ENCODE peak calls at places on chromosomes 7 and 10, in four cellular contexts. P, N, M and S are unnamed samples.

GRCh38 chr10:74081918-74082317 is 68.7 kb downstream of the AP3M1 start:
- DNase-seq in P (no peak), N (no peak), M (no peak), S (no peak)

GRCh38 chr7:25804154-25804553 is 347.8 kb upstream of the NFE2L3 start:
- DNase-seq in P (no peak), N (no peak), M (no peak), S (no peak)

GRCh38 chr7:116265881-116266280 is 55.5 kb downstream of the TES start:
- DNase-seq in P (no peak), N (no peak), M (no peak), S (no peak)

GRCh38 chr10:131580076-131580652 is 268.6 kb upstream of the TCERG1L start:
- DNase-seq in P (no peak), N (no peak), M (no peak), S (no peak)

GRCh38 chr10:72297281-72297967 is 23.7 kb downstream of the DDIT4 start:
- DNase-seq in P (peak; percentile 97), N (no peak), M (no peak), S (peak; percentile 87)

GRCh38 chr10:77835669-77836086 is 90.9 kb downstream of the DLG5 start:
- DNase-seq in P (no peak), N (no peak), M (no peak), S (no peak)

GRCh38 chr7:123647106-123647730 is 8.4 kb upstream of the LMOD2 start:
- DNase-seq in P (no peak), N (no peak), M (no peak), S (no peak)

GRCh38 chr10:12628153-12628552 is 278.8 kb downstream of the CAMK1D start:
- DNase-seq in P (no peak), N (no peak), M (no peak), S (no peak)

GRCh38 chr10:78481842-78482241 is 448.2 kb downstream of the RPS24 start:
- DNase-seq in P (no peak), N (no peak), M (no peak), S (no peak)

GRCh38 chr7:100582041-100582579 is 3.8 kb downstream of the LRCH4 start:
- DNase-seq in P (no peak), N (no peak), M (no peak), S (no peak)

GRCh38 chr7:139762886-139763285 is 14.9 kb downstream of the HIPK2 start:
- DNase-seq in P (no peak), N (no peak), M (no peak), S (no peak)

GRCh38 chr10:6030217-6030616 is 31.9 kb downstream of the IL2RA start:
- DNase-seq in P (no peak), N (no peak), M (no peak), S (no peak)

GRCh38 chr10:128047991-128048826 is 78.0 kb downstream of the MKI67 start:
- DNase-seq in P (no peak), N (peak; percentile 45), M (no peak), S (no peak)

GRCh38 chr7:152675761-152676636 is at the start of gene XRCC2:
- DNase-seq in P (peak; percentile 77), N (peak; percentile 81), M (peak; percentile 84), S (peak; percentile 98)

GRCh38 chr10:133523631-133524203 is 3.4 kb upstream of the CYP2E1 start:
- DNase-seq in P (no peak), N (no peak), M (no peak), S (no peak)

GRCh38 chr7:80622531-80622930 is 15.9 kb upstream of the CD36 start:
- DNase-seq in P (no peak), N (no peak), M (no peak), S (no peak)

GRCh38 chr7:135386776-135387175 is 123.1 kb downstream of the CNOT4 start:
- DNase-seq in P (no peak), N (no peak), M (no peak), S (no peak)

GRCh38 chr7:91898240-91898992 is 17.9 kb upstream of the MTERF1 start:
- DNase-seq in P (no peak), N (no peak), M (no peak), S (no peak)

GRCh38 chr10:13475124-13475523 is 53.7 kb downstream of the BEND7 start:
- DNase-seq in P (no peak), N (no peak), M (no peak), S (no peak)

GRCh38 chr10:72831696-72832355 is 61.7 kb upstream of the OIT3 start:
- DNase-seq in P (no peak), N (no peak), M (no peak), S (no peak)

GRCh38 chr10:119268871-119269506 is 61.6 kb downstream of the GRK5 start:
- DNase-seq in P (peak; percentile 78), N (no peak), M (no peak), S (no peak)

GRCh38 chr10:6017781-6018354 is 40.5 kb upstream of the IL15RA start:
- DNase-seq in P (no peak), N (no peak), M (no peak), S (no peak)

GRCh38 chr7:46080595-46081159 is 159.6 kb upstream of the IGFBP3 start:
- DNase-seq in P (no peak), N (no peak), M (no peak), S (no peak)

GRCh38 chr7:97145068-97145467 is 27.6 kb downstream of the SDHAF3 start:
- DNase-seq in P (no peak), N (peak; percentile 32), M (no peak), S (no peak)

GRCh38 chr7:31918706-31919393 is 151.4 kb downstream of the PDE1C start:
- DNase-seq in P (no peak), N (no peak), M (no peak), S (no peak)

GRCh38 chr10:97479939-97480338 is 18.3 kb downstream of the MMS19 start:
- DNase-seq in P (no peak), N (no peak), M (peak; percentile 93), S (no peak)

GRCh38 chr10:112689327-112689726 is 242.3 kb downstream of the VTI1A start:
- DNase-seq in P (no peak), N (peak; percentile 16), M (no peak), S (peak; percentile 6)

GRCh38 chr7:106774768-106775551 is 90.1 kb upstream of the PIK3CG start:
- DNase-seq in P (no peak), N (no peak), M (no peak), S (peak; percentile 76)

GRCh38 chr10:133230387-133231195 is 574 bp downstream of the UTF1 start:
- DNase-seq in P (no peak), N (no peak), M (no peak), S (peak; percentile 20)

GRCh38 chr7:133568544-133568943 is 315.7 kb downstream of the EXOC4 start:
- DNase-seq in P (no peak), N (no peak), M (no peak), S (no peak)
- TF ChIP-seq GABPA in P (no peak), N (no peak), M (no peak), S (no peak)

GRCh38 chr7:138243430-138243829 is 167.2 kb downstream of the AKR1D1 start:
- DNase-seq in P (no peak), N (peak; percentile 50), M (peak; percentile 91), S (peak; percentile 57)

GRCh38 chr7:138246391-138246790 is 170.1 kb downstream of the AKR1D1 start:
- DNase-seq in P (no peak), N (no peak), M (no peak), S (no peak)

GRCh38 chr7:138244606-138245005 is 168.3 kb downstream of the AKR1D1 start:
- DNase-seq in P (no peak), N (no peak), M (no peak), S (no peak)

GRCh38 chr7:138245682-138246081 is 169.4 kb downstream of the AKR1D1 start:
- DNase-seq in P (no peak), N (peak; percentile 97), M (no peak), S (no peak)

GRCh38 chr7:138245216-138245615 is 169.0 kb downstream of the AKR1D1 start:
- DNase-seq in P (no peak), N (peak; percentile 84), M (no peak), S (no peak)
- TF ChIP-seq GABPA in P (no peak), N (no peak), M (no peak), S (no peak)

GRCh38 chr10:89643812-89644690 is 991 bp downstream of the PANK1 start:
- DNase-seq in P (peak; percentile 94), N (peak; percentile 99), M (peak; percentile 88), S (peak; percentile 86)
- TF ChIP-seq GABPA in P (no peak), N (no peak), M (no peak), S (no peak)

DNA sequence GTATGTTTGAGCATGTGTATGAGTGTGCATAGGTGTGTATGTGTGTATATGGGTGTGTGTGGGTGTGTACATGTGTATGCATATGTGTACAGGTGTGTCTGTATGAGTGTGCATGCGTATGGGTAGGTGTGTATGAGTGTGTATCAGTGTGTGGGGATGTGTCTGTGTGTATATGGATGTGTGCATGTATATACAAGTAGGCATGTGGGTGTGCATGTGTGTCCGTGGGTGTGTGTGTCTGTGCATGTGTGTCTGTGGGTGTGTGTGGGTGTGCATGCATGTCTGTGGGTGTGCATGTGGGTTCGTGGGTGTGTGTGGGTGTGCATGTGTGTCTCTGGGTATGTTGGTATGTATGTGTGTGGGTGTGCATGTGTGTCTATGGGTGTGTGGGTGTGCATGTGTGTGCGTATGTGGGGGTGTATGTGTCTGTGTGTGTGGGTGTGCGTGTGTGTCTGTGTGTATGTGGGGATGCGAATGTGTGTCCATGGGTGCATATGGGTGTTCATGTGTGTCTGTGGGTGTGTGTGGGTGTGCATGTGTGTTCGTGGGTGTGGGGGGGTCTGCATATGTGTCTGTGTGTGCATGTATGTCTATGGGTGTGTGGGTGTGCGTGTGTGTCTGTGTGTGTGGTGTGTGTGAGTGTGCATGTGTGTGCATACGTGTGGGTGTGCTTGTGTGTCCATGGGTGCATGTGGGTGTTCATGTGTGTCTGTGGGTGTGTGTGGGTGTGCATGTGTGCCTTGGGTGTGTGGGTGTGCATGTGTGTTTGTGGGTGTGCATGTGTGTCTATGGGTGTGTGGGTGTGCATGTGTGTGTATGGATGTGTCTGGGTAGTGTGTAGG is 20.6 kb downstream of the EMX2 start:
- DNase-seq in P (no peak), N (no peak), M (no peak), S (no peak)
- TF ChIP-seq GABPA in P (no peak), N (no peak), M (no peak), S (no peak)

GRCh38 chr7:3416453-3416852 is 115.4 kb downstream of the SDK1 start:
- DNase-seq in P (no peak), N (no peak), M (no peak), S (no peak)
- TF ChIP-seq GABPA in P (no peak), N (no peak), M (no peak), S (no peak)

DNA sequence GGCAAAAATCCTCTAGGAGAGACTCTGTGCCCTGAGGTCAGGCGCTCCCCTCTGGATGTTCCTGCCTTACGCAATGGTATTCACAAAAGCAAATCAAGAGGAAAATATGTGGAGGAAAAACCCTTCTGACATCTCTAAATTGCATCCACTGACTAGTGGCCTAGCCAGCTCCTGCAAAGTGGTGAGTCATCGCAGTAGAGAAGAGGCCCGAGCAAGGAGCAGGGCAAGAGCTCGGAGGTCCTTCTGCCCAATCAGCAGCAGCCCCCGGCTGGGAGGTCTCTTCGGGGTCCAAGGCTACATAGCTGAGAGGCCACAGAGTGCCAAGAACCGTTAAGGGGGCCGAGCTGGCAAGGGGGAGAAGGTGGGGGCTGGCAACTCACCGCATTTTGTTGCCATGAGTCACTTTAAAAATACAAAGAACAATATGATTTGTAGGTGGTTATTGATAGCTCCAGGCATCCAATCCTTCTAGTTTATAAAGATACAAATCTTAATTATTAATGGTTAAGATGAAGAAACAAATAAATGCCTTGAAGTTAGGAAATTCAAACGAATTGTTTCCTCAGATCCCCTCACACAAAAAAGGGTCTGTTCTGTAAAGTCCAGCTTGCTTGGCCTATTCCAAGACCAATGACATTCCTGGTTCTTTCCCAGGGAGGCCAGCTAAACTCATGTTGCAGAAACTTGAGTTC is 161.6 kb downstream of the PKD1L1 start:
- DNase-seq in P (no peak), N (peak; percentile 97), M (peak; percentile 57), S (no peak)
- TF ChIP-seq GABPA in P (no peak), N (no peak), M (no peak), S (no peak)